ENCODE peak calls at places on chromosomes 5 and 9, in ten cellular contexts. U is M059J; J is T-helper 9 cell; M is cardiac fibroblast; L is stimulated activated CD4-positive, alpha-beta T cell treated with anti-CD3 and anti-CD28 coated beads, Interleukin-2, amount 100 ng/mL, for 24 hours; W is HTR-8/SVneo; Q is right atrium auricular region; A is nephron progenitor cell; Y is T47D; B is GOT3. S is an unnamed sample.

GRCh38 chr9:124320062-124320973 is 62.6 kb downstream of the NEK6 start:
- DNase-seq in L (peak), B (no peak), M (peak), A (peak), J (peak), W (peak), U (peak), Q (peak), Y (peak), S (peak)

GRCh38 chr5:37249820-37250175 is 622 bp upstream of the CPLANE1 start:
- DNase-seq in W (no peak), Q (no peak), L (no peak), M (no peak), Y (peak), J (no peak), A (no peak), B (no peak), U (peak), S (no peak)

GRCh38 chr5:146072595-146072994 is 32.8 kb downstream of the PLAC8L1 start:
- DNase-seq in J (no peak), U (no peak), W (no peak), Q (no peak), B (no peak), Y (no peak), M (no peak), A (no peak), L (no peak), S (no peak)

GRCh38 chr5:103505581-103506305 is 56.8 kb downstream of the NUDT12 start:
- DNase-seq in W (no peak), A (no peak), B (no peak), J (no peak), Q (no peak), M (peak), Y (no peak), U (peak), L (no peak), S (no peak)

GRCh38 chr5:96942911-96943310 is 7.0 kb downstream of the LNPEP start:
- DNase-seq in L (no peak), A (no peak), B (no peak), W (no peak), J (no peak), Q (no peak), U (peak), Y (no peak), M (no peak), S (no peak)

GRCh38 chr5:178086266-178086665 is 27.1 kb upstream of the N4BP3 start:
- DNase-seq in Y (no peak), L (no peak), J (no peak), A (no peak), B (no peak), Q (no peak), U (no peak), M (no peak), W (no peak), S (no peak)

GRCh38 chr5:158162479-158162878 is 303.5 kb upstream of the CLINT1 start:
- DNase-seq in M (no peak), A (no peak), Y (no peak), Q (no peak), J (no peak), W (no peak), B (no peak), U (no peak), L (no peak), S (no peak)

GRCh38 chr5:140189977-140190867 is 15.2 kb downstream of the CYSTM1 start:
- DNase-seq in Q (no peak), A (no peak), M (peak), B (no peak), L (no peak), Y (peak), W (no peak), J (no peak), U (peak), S (no peak)

GRCh38 chr5:173529861-173530260 is 86.6 kb downstream of the BOD1 start:
- DNase-seq in U (no peak), J (no peak), L (no peak), Y (no peak), B (no peak), Q (no peak), W (no peak), A (no peak), M (no peak), S (peak)

GRCh38 chr9:69044226-69045219 is 9.0 kb downstream of the FXN start:
- DNase-seq in W (peak), Q (no peak), B (no peak), U (peak), M (peak), J (no peak), A (peak), Y (no peak), L (no peak), S (no peak)

GRCh38 chr5:52989025-52989780 is at the start of gene ITGA2:
- DNase-seq in J (peak), M (peak), Q (no peak), A (peak), Y (peak), B (no peak), U (peak), W (peak), L (peak), S (peak)

GRCh38 chr5:172007795-172008465 is 1.5 kb upstream of the FBXW11 start:
- DNase-seq in U (peak), M (peak), W (no peak), Y (no peak), L (no peak), J (no peak), Q (no peak), A (no peak), B (peak), S (no peak)

GRCh38 chr9:136985853-136986252 is 3.1 kb downstream of the LCNL1 start:
- DNase-seq in A (peak), W (no peak), J (no peak), M (no peak), L (no peak), Q (no peak), U (no peak), Y (no peak), B (no peak), S (no peak)

S was measured in stimulated activated effector memory CD8-positive, alpha-beta T cell treated with anti-CD3 and anti-CD28 coated beads, Interleukin-12 subunit alpha, Interleukin-12 subunit beta, amount 100 ng/mL, for 72 hours.